ENCODE peak calls at places on chromosome 10, in nine cellular contexts. R is choroid plexus epithelial cell, X is AG09319, I is endothelial cell, U is GM23338, J is mammary epithelial cell, V is dorsolateral prefrontal cortex, L is ascending aorta, H is cardiac muscle cell. E is an unnamed sample.
A peak's percentile ranks its signal among the peaks of the same experiment; 100 is the strongest.

GRCh38 chr10:124225468-124226270 is 132.3 kb upstream of the CHST15 start:
- DNase-seq in H (no peak), V (no peak), L (peak; percentile 65), R (no peak), X (no peak), J (no peak), I (no peak), U (no peak), E (no peak)

GRCh38 chr10:100319736-100320135 is 10.3 kb downstream of the PKD2L1 start:
- DNase-seq in U (no peak), I (no peak), J (no peak), L (no peak), R (no peak), H (no peak), X (no peak), V (no peak), E (no peak)

GRCh38 chr10:119337796-119338432 is 130.5 kb downstream of the GRK5 start:
- DNase-seq in I (peak; percentile 33), U (no peak), V (no peak), L (no peak), X (no peak), R (peak; percentile 88), H (no peak), J (no peak), E (no peak)

GRCh38 chr10:86267286-86268195 is 99.1 kb downstream of the GRID1 start:
- DNase-seq in R (no peak), X (no peak), V (no peak), I (no peak), L (peak; percentile 43), J (no peak), U (no peak), H (no peak), E (peak; percentile 3)

GRCh38 chr10:60666221-60666620 is 112.1 kb upstream of the CDK1 start:
- DNase-seq in H (no peak), L (no peak), V (no peak), R (peak; percentile 85), U (no peak), J (peak; percentile 8), I (no peak), X (no peak), E (no peak)

GRCh38 chr10:29608062-29608461 is 26.7 kb downstream of the SVIL start:
- DNase-seq in V (no peak), H (no peak), R (no peak), I (no peak), U (peak; percentile 18), X (no peak), J (no peak), L (peak; percentile 63), E (no peak)

GRCh38 chr10:48251152-48251524 is 23.4 kb downstream of the FRMPD2 start:
- DNase-seq in U (no peak), R (peak; percentile 24), J (peak; percentile 33), V (no peak), I (no peak), X (no peak), H (no peak), L (no peak), E (no peak)

GRCh38 chr10:81534991-81535390 is 340.0 kb upstream of the NRG3 start:
- DNase-seq in H (peak; percentile 65), U (no peak), L (no peak), V (no peak), R (no peak), X (no peak), J (no peak), I (no peak), E (no peak)

GRCh38 chr10:64760371-64760770 is 1239.2 kb downstream of the REEP3 start:
- DNase-seq in L (no peak), V (no peak), J (peak; percentile 8), R (peak; percentile 4), U (no peak), X (no peak), H (no peak), I (no peak), E (no peak)

GRCh38 chr10:84542552-84542951 is 214.2 kb downstream of the CCSER2 start:
- DNase-seq in X (no peak), R (no peak), H (no peak), U (peak; percentile 31), V (no peak), J (no peak), I (no peak), L (no peak), E (no peak)

GRCh38 chr10:84540022-84540616 is 211.7 kb downstream of the CCSER2 start:
- DNase-seq in H (no peak), V (no peak), J (peak; percentile 62), L (no peak), I (no peak), X (peak; percentile 40), R (peak; percentile 89), U (no peak), E (no peak)

GRCh38 chr10:84543077-84543476 is 214.7 kb downstream of the CCSER2 start:
- DNase-seq in X (no peak), J (no peak), U (peak; percentile 24), L (no peak), R (no peak), H (no peak), V (no peak), I (no peak), E (no peak)

GRCh38 chr10:84540617-84541288 is 212.4 kb downstream of the CCSER2 start:
- DNase-seq in R (peak; percentile 64), L (peak; percentile 79), U (peak; percentile 91), X (peak; percentile 15), J (peak; percentile 45), V (peak; percentile 62), I (peak; percentile 89), H (peak; percentile 62), E (peak; percentile 72)

DNA sequence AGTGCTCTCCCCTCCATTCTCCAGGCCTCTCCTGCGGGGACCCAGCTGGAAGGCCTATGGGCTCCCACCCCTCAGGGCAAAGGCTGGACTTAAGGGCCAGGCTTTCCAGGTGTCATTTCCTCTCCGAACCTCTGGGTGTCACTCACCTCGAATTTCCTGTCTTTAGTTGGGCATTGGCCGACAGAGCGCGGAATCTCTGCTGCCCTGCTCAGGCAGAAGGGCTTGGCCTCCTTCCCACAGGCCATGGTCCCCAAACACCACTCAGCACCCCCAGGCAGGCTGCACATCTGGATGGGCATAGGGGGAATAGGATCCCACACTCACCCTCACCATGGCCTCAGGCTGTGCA is 212.9 kb downstream of the CCSER2 start:
- DNase-seq in X (no peak), H (no peak), V (no peak), J (no peak), L (no peak), U (peak; percentile 93), I (no peak), R (peak; percentile 11), E (no peak)
- TF ChIP-seq CTCF in X (no peak), H (no peak), V (no peak), J (no peak), L (no peak), U (peak; percentile 59), I (no peak), R (peak; percentile 21), E (peak; percentile 27)

DNA sequence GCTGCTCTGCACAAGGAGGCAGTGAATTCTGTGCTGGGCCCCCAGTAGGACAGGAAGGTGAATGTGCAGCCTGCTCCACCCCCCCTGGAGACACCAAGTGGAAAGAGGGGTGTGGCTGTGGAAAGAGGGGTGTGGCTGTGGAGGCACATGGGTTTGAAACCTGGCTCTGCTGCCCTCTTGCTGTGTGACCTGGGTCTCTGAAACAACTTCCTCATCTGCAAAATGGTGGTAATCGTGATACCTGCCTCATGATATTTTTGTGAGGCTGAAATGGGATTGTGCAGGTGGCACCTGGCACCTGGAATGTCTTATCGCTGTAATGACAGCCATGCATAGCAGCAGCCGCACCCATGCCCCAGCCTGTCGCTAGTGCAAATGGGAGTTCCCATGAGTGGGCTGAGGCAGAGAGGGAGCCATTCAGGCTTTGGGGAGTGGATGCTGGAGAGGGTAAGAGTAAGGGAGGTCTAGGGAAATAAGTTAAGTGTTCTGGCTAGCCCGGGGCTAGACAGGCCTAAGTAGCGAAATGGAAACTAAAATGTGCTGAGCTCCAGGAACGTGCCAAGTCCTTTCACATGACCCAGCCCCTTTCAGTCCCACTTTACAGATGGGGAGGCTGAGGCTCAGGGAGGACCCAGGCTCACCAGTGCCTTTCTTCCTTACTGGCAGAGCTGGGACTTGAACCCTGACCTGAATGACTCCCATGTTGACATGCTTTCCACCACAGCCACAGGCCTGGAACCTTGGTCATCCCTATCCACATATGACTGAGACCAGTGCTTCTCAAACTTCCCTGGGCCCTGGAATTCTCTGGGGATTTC is 35.0 kb downstream of the C10orf105 start:
- DNase-seq in I (no peak), R (peak; percentile 8), X (no peak), H (no peak), L (no peak), V (no peak), U (no peak), J (no peak), E (no peak)
- TF ChIP-seq CTCF in I (no peak), R (peak; percentile 3), X (no peak), H (no peak), L (no peak), V (no peak), U (no peak), J (no peak), E (no peak)

GRCh38 chr10:1179346-1180070 is 123.3 kb downstream of the WDR37 start:
- DNase-seq in I (no peak), X (no peak), R (no peak), V (no peak), H (no peak), U (no peak), J (no peak), L (no peak), E (no peak)

GRCh38 chr10:1182280-1183032 is 126.3 kb downstream of the WDR37 start:
- DNase-seq in U (no peak), H (no peak), J (no peak), I (no peak), X (no peak), V (no peak), L (no peak), R (no peak), E (no peak)

GRCh38 chr10:1180071-1180730 is 124.0 kb downstream of the WDR37 start:
- DNase-seq in H (no peak), J (no peak), I (no peak), L (no peak), V (no peak), U (no peak), R (no peak), X (no peak), E (no peak)

GRCh38 chr10:1183033-1183396 is 126.8 kb downstream of the WDR37 start:
- DNase-seq in V (no peak), I (no peak), H (no peak), U (no peak), J (no peak), L (no peak), R (no peak), X (no peak), E (no peak)

GRCh38 chr10:1180836-1181235 is 124.7 kb downstream of the WDR37 start:
- DNase-seq in R (no peak), I (peak; percentile 33), X (no peak), J (no peak), U (peak; percentile 61), V (no peak), L (no peak), H (no peak), E (no peak)
- TF ChIP-seq CTCF in R (no peak), I (no peak), X (no peak), J (no peak), U (peak; percentile 45), V (peak; percentile 26), L (no peak), H (no peak), E (peak; percentile 31)

DNA sequence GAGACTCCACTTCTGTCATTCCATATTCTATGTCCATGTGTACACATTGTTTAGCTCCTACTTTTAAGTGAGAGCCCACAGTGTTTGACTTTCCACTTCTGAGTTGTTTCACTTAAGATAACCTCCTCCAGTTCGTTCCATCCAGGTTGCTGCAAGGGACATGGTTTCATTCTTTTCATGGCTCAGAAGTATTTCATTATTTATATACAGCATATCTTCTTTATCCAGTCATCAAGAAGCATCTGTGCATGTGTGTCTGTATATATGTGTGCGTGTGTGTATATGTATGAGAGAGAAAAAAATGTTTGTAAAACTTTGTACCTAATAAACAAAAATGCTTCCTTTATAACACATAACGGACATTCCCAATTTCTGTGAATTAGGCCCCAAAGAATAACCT is 6.2 kb downstream of the SEC61A2 start:
- DNase-seq in I (no peak), J (no peak), L (no peak), R (no peak), H (no peak), X (no peak), V (no peak), U (no peak), E (no peak)
- TF ChIP-seq CTCF in I (no peak), J (no peak), L (no peak), R (no peak), H (no peak), X (no peak), V (no peak), U (no peak), E (no peak)